ENCODE peak calls at places on chromosomes 1 and 21, in four cellular contexts. One of them, this sample, is unnamed.

GRCh38 chr1:33710989-33711388 is 152.9 kb upstream of the HMGB4 start:
- DNase-seq in sigmoid colon: no peak
- DNase-seq in stomach: no peak
- DNase-seq in transverse colon: no peak
- DNase-seq in this sample: no peak

GRCh38 chr1:204377800-204378608 is 18.3 kb upstream of the PLEKHA6 start:
- DNase-seq in stomach: peak; percentile 77
- DNase-seq in transverse colon: peak; percentile 80
- DNase-seq in sigmoid colon: peak; percentile 66
- DNase-seq in this sample: no peak

GRCh38 chr21:23401278-23401677 is 2206.0 kb downstream of the MRPL39 start:
- DNase-seq in transverse colon: no peak
- DNase-seq in sigmoid colon: no peak
- DNase-seq in stomach: no peak
- DNase-seq in this sample: no peak

GRCh38 chr1:93056214-93056613 is 22.9 kb upstream of the MTF2 start:
- DNase-seq in sigmoid colon: no peak
- DNase-seq in transverse colon: no peak
- DNase-seq in stomach: no peak
- DNase-seq in this sample: no peak

GRCh38 chr1:97433520-97434175 is 487.2 kb downstream of the DPYD start:
- DNase-seq in sigmoid colon: no peak
- DNase-seq in transverse colon: no peak
- DNase-seq in stomach: no peak
- DNase-seq in this sample: no peak

GRCh38 chr21:14520535-14520934 is 25.6 kb downstream of the SAMSN1 start:
- DNase-seq in sigmoid colon: no peak
- DNase-seq in transverse colon: no peak
- DNase-seq in stomach: no peak
- DNase-seq in this sample: no peak

GRCh38 chr1:2494323-2494693 is 18.2 kb downstream of the PLCH2 start:
- DNase-seq in transverse colon: peak; percentile 57
- DNase-seq in sigmoid colon: peak; percentile 78
- DNase-seq in stomach: no peak
- DNase-seq in this sample: no peak

GRCh38 chr1:28074892-28075511 is 13.4 kb downstream of the EYA3 start:
- DNase-seq in stomach: no peak
- DNase-seq in transverse colon: no peak
- DNase-seq in sigmoid colon: no peak
- DNase-seq in this sample: no peak

GRCh38 chr1:51768971-51769601 is 109.4 kb downstream of the NRDC start:
- DNase-seq in transverse colon: peak; percentile 13
- DNase-seq in sigmoid colon: no peak
- DNase-seq in stomach: no peak
- DNase-seq in this sample: no peak

GRCh38 chr1:205546541-205546940 is 42.1 kb downstream of the CDK18 start:
- DNase-seq in transverse colon: no peak
- DNase-seq in sigmoid colon: no peak
- DNase-seq in stomach: no peak
- DNase-seq in this sample: no peak

GRCh38 chr1:3060601-3061551 is 8.1 kb upstream of the PRDM16 start:
- DNase-seq in transverse colon: no peak
- DNase-seq in stomach: peak; percentile 25
- DNase-seq in sigmoid colon: peak; percentile 49
- DNase-seq in this sample: no peak

GRCh38 chr1:202643397-202644218 is 66.6 kb downstream of the SYT2 start:
- DNase-seq in stomach: no peak
- DNase-seq in sigmoid colon: no peak
- DNase-seq in transverse colon: peak; percentile 17
- DNase-seq in this sample: no peak

GRCh38 chr1:244964112-244964971 is 100.0 kb upstream of the HNRNPU start:
- DNase-seq in transverse colon: peak; percentile 51
- DNase-seq in stomach: peak; percentile 31
- DNase-seq in sigmoid colon: no peak
- DNase-seq in this sample: peak; percentile 9

GRCh38 chr1:88736633-88737248 is 52.7 kb downstream of the PKN2 start:
- DNase-seq in stomach: no peak
- DNase-seq in transverse colon: no peak
- DNase-seq in sigmoid colon: no peak
- DNase-seq in this sample: no peak

GRCh38 chr1:94039871-94040569 is 80.9 kb downstream of the ABCA4 start:
- DNase-seq in sigmoid colon: peak; percentile 84
- DNase-seq in transverse colon: no peak
- DNase-seq in stomach: no peak
- DNase-seq in this sample: no peak

GRCh38 chr1:170218261-170218660 is 72.5 kb downstream of the NTMT2 start:
- DNase-seq in sigmoid colon: no peak
- DNase-seq in transverse colon: no peak
- DNase-seq in stomach: no peak
- DNase-seq in this sample: no peak

GRCh38 chr1:19388980-19389379 is 76.9 kb downstream of the SLC66A1 start:
- DNase-seq in sigmoid colon: no peak
- DNase-seq in stomach: no peak
- DNase-seq in transverse colon: no peak
- DNase-seq in this sample: no peak
- H3K4me1 ChIP-seq in sigmoid colon: peaks cover 86% of the 10 kb centered on the region
- H3K4me1 ChIP-seq in stomach: peaks cover 99% of the 10 kb centered on the region
- H3K4me1 ChIP-seq in transverse colon: peaks cover 58% of the 10 kb centered on the region
- H3K4me1 ChIP-seq in this sample: peaks cover 83% of the 10 kb centered on the region

DNA sequence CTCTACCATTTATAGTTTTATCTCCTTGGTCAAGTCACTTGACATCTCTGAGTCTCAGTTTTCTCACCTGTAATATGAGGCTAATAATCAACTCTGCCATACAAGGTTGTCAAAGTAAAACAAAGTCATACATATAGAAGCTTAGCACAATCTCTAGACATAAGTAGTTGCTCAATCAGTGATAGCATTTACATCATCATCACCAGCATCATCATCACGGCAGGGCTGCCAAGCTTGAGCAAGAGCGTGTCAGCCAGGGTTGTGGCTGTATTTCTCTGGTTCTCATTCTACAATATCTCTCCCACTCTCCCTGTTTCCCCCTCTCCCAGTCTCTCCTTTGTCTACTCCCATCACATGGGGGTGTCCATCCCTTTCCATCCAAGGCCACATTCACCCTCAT is 41.7 kb upstream of the COA6 start:
- DNase-seq in transverse colon: no peak
- DNase-seq in sigmoid colon: no peak
- DNase-seq in stomach: no peak
- DNase-seq in this sample: no peak
- H3K27ac ChIP-seq in transverse colon: no peak overlapping the region
- H3K27ac ChIP-seq in sigmoid colon: no peak overlapping the region
- H3K27ac ChIP-seq in stomach: no peak overlapping the region
- H3K27ac ChIP-seq in this sample: no peak overlapping the region

GRCh38 chr1:100894622-100895539 is at the start of gene EXTL2:
- DNase-seq in sigmoid colon: peak; percentile 90
- DNase-seq in transverse colon: peak; percentile 92
- DNase-seq in stomach: peak; percentile 90
- DNase-seq in this sample: peak; percentile 57
- TF ChIP-seq EP300 in sigmoid colon: no peak
- TF ChIP-seq EP300 in transverse colon: no peak
- TF ChIP-seq EP300 in stomach: no peak
- TF ChIP-seq EP300 in this sample: peak; percentile 34

GRCh38 chr1:11799099-11799498 is 6.7 kb downstream of the MTHFR start:
- DNase-seq in stomach: no peak
- DNase-seq in sigmoid colon: peak; percentile 37
- DNase-seq in transverse colon: no peak
- DNase-seq in this sample: no peak

GRCh38 chr1:11800756-11801433 is 4.9 kb downstream of the MTHFR start:
- DNase-seq in stomach: no peak
- DNase-seq in transverse colon: no peak
- DNase-seq in sigmoid colon: peak; percentile 64
- DNase-seq in this sample: no peak

GRCh38 chr1:11802616-11802972 is 3.2 kb downstream of the MTHFR start:
- DNase-seq in sigmoid colon: no peak
- DNase-seq in transverse colon: no peak
- DNase-seq in stomach: no peak
- DNase-seq in this sample: no peak

GRCh38 chr1:11799896-11800295 is 5.9 kb downstream of the MTHFR start:
- DNase-seq in sigmoid colon: peak; percentile 45
- DNase-seq in transverse colon: no peak
- DNase-seq in stomach: no peak
- DNase-seq in this sample: no peak

DNA sequence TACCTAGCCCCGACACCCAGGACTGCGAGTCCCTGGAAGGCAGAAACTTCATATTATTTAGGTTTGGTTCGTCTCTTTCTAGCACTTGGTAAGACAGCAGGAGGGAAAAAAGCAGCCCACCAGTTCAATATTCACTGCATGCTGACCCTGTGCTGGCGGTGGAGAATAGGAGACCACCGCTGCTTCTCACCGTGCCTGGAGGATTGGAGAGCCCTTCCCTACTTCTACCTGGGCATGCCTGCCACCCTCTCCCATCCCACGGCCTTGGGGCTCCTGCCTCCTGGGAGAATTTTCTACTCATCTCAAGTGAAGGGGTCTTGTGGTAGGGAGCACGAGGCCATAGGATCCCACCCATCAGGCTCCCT is 5.4 kb downstream of the MTHFR start:
- DNase-seq in transverse colon: no peak
- DNase-seq in sigmoid colon: no peak
- DNase-seq in stomach: no peak
- DNase-seq in this sample: no peak
- H3K4me1 ChIP-seq in transverse colon: peaks cover 30% of the 10 kb centered on the region
- H3K4me1 ChIP-seq in sigmoid colon: peaks cover 39% of the 10 kb centered on the region
- H3K4me1 ChIP-seq in stomach: peaks cover 64% of the 10 kb centered on the region
- H3K4me1 ChIP-seq in this sample: peaks cover 39% of the 10 kb centered on the region

DNA sequence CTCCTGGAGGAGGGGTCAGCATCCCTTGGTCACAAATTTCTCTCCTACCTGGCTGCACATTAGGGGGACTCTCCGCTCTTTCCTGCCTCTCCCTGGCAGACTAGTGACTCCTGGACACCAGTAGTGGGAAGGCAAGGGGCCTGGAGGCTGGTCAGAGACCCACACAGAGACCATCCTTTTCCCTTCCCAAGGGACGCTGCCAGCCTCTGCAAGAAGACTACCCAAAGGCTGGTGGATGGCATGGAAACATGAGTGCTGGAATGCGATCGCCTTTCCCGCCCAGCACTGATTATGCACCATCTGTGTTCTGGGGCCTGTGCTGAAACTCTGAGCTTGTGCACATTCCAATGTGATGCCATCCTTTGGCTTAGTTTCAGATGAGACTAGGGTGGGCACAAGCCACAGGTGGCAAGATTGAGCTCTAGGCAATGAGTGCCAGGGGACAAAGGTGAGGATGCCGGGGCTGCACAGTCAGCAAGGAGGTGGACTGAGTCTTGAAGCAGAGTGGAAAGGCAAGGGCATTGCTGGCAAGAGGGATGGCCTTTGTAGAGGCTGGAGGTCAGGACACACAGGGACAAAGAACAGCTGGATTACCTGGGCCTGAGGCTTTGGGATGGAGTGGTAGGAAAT is 12.6 kb upstream of the EPS8L3 start:
- DNase-seq in stomach: no peak
- DNase-seq in transverse colon: peak; percentile 5
- DNase-seq in sigmoid colon: peak; percentile 65
- DNase-seq in this sample: no peak
- H3K27ac ChIP-seq in stomach: no peak overlapping the region
- H3K27ac ChIP-seq in transverse colon: no peak overlapping the region
- H3K27ac ChIP-seq in sigmoid colon: no peak overlapping the region
- H3K27ac ChIP-seq in this sample: no peak overlapping the region

GRCh38 chr1:9321480-9321849 is 28.8 kb downstream of the SPSB1 start:
- DNase-seq in stomach: no peak
- DNase-seq in sigmoid colon: no peak
- DNase-seq in transverse colon: no peak
- DNase-seq in this sample: no peak
- TF ChIP-seq EP300 in stomach: no peak
- TF ChIP-seq EP300 in sigmoid colon: no peak
- TF ChIP-seq EP300 in transverse colon: no peak
- TF ChIP-seq EP300 in this sample: no peak

GRCh38 chr1:207893737-207894582 is 17.0 kb downstream of the CD34 start:
- DNase-seq in stomach: no peak
- DNase-seq in transverse colon: no peak
- DNase-seq in sigmoid colon: no peak
- DNase-seq in this sample: no peak

GRCh38 chr1:207896547-207896946 is 14.4 kb downstream of the CD34 start:
- DNase-seq in sigmoid colon: no peak
- DNase-seq in stomach: no peak
- DNase-seq in transverse colon: no peak
- DNase-seq in this sample: no peak

GRCh38 chr1:207890136-207890738 is 20.7 kb downstream of the CD34 start:
- DNase-seq in transverse colon: peak; percentile 38
- DNase-seq in stomach: peak; percentile 66
- DNase-seq in sigmoid colon: peak; percentile 92
- DNase-seq in this sample: peak; percentile 54

GRCh38 chr1:207891148-207891547 is 19.8 kb downstream of the CD34 start:
- DNase-seq in stomach: peak; percentile 5
- DNase-seq in sigmoid colon: no peak
- DNase-seq in transverse colon: no peak
- DNase-seq in this sample: no peak

GRCh38 chr1:207892764-207893163 is 18.2 kb downstream of the CD34 start:
- DNase-seq in transverse colon: no peak
- DNase-seq in sigmoid colon: no peak
- DNase-seq in stomach: peak; percentile 22
- DNase-seq in this sample: no peak
- H3K4me1 ChIP-seq in transverse colon: peaks cover 16% of the 10 kb centered on the region
- H3K4me1 ChIP-seq in sigmoid colon: peaks cover 24% of the 10 kb centered on the region
- H3K4me1 ChIP-seq in stomach: peaks cover 27% of the 10 kb centered on the region
- H3K4me1 ChIP-seq in this sample: peaks cover 59% of the 10 kb centered on the region

GRCh38 chr1:209341689-209342420 is 241.7 kb upstream of the CAMK1G start:
- DNase-seq in sigmoid colon: no peak
- DNase-seq in stomach: no peak
- DNase-seq in transverse colon: no peak
- DNase-seq in this sample: no peak
- H3K27ac ChIP-seq in sigmoid colon: no peak overlapping the region
- H3K27ac ChIP-seq in stomach: no peak overlapping the region
- H3K27ac ChIP-seq in transverse colon: no peak overlapping the region
- H3K27ac ChIP-seq in this sample: no peak overlapping the region

DNA sequence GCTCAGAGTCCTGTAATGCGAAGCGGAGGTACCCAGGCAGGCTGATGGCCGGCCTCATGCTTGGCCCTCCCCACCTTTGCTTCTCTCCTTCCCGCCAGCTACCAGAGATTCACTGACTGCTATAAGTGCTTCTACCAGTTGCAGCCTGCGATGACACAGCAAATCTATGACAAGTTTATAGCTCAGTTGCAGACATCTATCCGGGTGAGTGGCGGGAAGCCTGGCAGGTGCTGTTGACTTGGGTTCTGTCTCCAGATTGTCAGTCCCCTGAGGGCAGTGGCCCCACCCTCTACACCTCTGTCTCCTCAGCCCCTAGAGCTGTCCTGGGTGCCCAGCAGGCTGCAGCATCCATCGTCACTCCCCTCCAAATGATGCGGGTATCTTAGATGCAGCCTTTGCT is 9.8 kb upstream of the BGLAP start:
- DNase-seq in sigmoid colon: no peak
- DNase-seq in stomach: no peak
- DNase-seq in transverse colon: no peak
- DNase-seq in this sample: no peak
- TF ChIP-seq EP300 in sigmoid colon: no peak
- TF ChIP-seq EP300 in stomach: no peak
- TF ChIP-seq EP300 in transverse colon: no peak
- TF ChIP-seq EP300 in this sample: no peak